ENCODE peak calls at places on chromosomes 13 and 19, in six cellular contexts. E is GM04504, N is HTR-8/SVneo, U is left colon, D is K562, A is HEK293T. S is an unnamed sample.

GRCh38 chr13:89832827-89833226 is 1514.7 kb upstream of the MIR17HG start:
- DNase-seq in U (no peak), N (no peak), D (no peak), E (no peak), A (no peak), S (peak)

GRCh38 chr13:108306768-108307332 is 37.3 kb downstream of the TNFSF13B start:
- DNase-seq in A (no peak), N (no peak), D (no peak), U (no peak), E (no peak), S (no peak)

GRCh38 chr19:33194884-33195710 is 967 bp downstream of the LRP3 start:
- DNase-seq in A (peak), D (no peak), E (no peak), N (peak), U (no peak), S (no peak)

GRCh38 chr19:1225451-1226226 is 12.2 kb downstream of the CBARP start:
- DNase-seq in U (no peak), N (no peak), A (no peak), E (no peak), D (no peak), S (no peak)

GRCh38 chr19:14545716-14546082 is 16.3 kb downstream of the TECR start:
- DNase-seq in D (no peak), A (no peak), N (no peak), U (no peak), E (no peak), S (no peak)

GRCh38 chr13:84273163-84273562 is 390.9 kb upstream of the SLITRK1 start:
- DNase-seq in U (no peak), E (no peak), N (no peak), D (no peak), A (no peak), S (no peak)

GRCh38 chr19:56838930-56839664 is 1.4 kb downstream of the PEG3 start:
- DNase-seq in D (no peak), A (no peak), U (peak), E (no peak), N (no peak), S (no peak)

GRCh38 chr13:104592545-104593250 is 1526.5 kb upstream of the SLC10A2 start:
- DNase-seq in A (no peak), N (no peak), E (no peak), D (no peak), U (no peak), S (no peak)

GRCh38 chr19:13024126-13024957 is 29.1 kb downstream of the NFIX start:
- DNase-seq in A (no peak), N (no peak), D (no peak), U (peak), E (no peak), S (no peak)

GRCh38 chr19:18846862-18847515 is 15.2 kb downstream of the UPF1 start:
- DNase-seq in N (peak), A (peak), D (peak), E (peak), U (peak), S (peak)

GRCh38 chr13:35891973-35892441 is 239.2 kb downstream of the DCLK1 start:
- DNase-seq in E (no peak), D (no peak), A (no peak), N (no peak), U (no peak), S (peak)

GRCh38 chr13:66427330-66427990 is 802.7 kb downstream of the PCDH9 start:
- DNase-seq in E (no peak), N (no peak), A (no peak), D (no peak), U (no peak), S (no peak)

GRCh38 chr19:5125797-5126497 is 157.0 kb downstream of the KDM4B start:
- DNase-seq in N (no peak), A (no peak), D (no peak), E (peak), U (no peak), S (no peak)

GRCh38 chr13:113080901-113081521 is 24.6 kb upstream of the F7 start:
- DNase-seq in N (no peak), E (no peak), A (no peak), U (no peak), D (no peak), S (no peak)

GRCh38 chr19:57269515-57270250 is 10.6 kb upstream of the ZNF460 start:
- DNase-seq in D (peak), U (no peak), A (no peak), N (peak), E (peak), S (no peak)

GRCh38 chr13:89749888-89750287 is 1597.6 kb upstream of the MIR17HG start:
- DNase-seq in N (no peak), A (no peak), U (no peak), D (no peak), E (no peak), S (no peak)

GRCh38 chr13:75437582-75438318 is 44.2 kb downstream of the TBC1D4 start:
- DNase-seq in D (peak), U (no peak), E (no peak), A (peak), N (no peak), S (no peak)

GRCh38 chr13:27125357-27126282 is 46.0 kb downstream of the USP12 start:
- DNase-seq in D (peak), A (peak), E (no peak), U (no peak), N (no peak), S (no peak)

GRCh38 chr19:21143846-21144245 is 2.0 kb downstream of the ZNF431 start:
- DNase-seq in E (peak), D (no peak), A (no peak), U (no peak), N (no peak), S (no peak)

GRCh38 chr13:65553328-65553727 is 1676.8 kb downstream of the PCDH9 start:
- DNase-seq in D (no peak), N (no peak), E (no peak), A (no peak), U (no peak), S (no peak)

S was measured in ACHN.